ENCODE peak calls at places on chromosomes 11 and 22, in five cellular contexts. C, F, A, H and I are unnamed samples.

GRCh38 chr22:29951675-29952413 is 68.9 kb downstream of the MTMR3 start:
- DNase-seq in C (peak; percentile 28), F (no peak), A (no peak), H (no peak), I (no peak)

GRCh38 chr11:72813740-72814138 is 472 bp upstream of the ATG16L2 start:
- DNase-seq in C (peak; percentile 91), F (peak; percentile 96), A (no peak), H (peak; percentile 90), I (no peak)

GRCh38 chr11:77121876-77122575 is 6.0 kb upstream of the MYO7A start:
- DNase-seq in C (no peak), F (no peak), A (no peak), H (peak; percentile 31), I (no peak)

GRCh38 chr11:26696330-26696729 is 25.5 kb downstream of the SLC5A12 start:
- DNase-seq in C (no peak), F (no peak), A (no peak), H (no peak), I (no peak)

GRCh38 chr11:47489395-47489755 is 40.4 kb upstream of the RAPSN start:
- DNase-seq in C (no peak), F (no peak), A (no peak), H (no peak), I (no peak)

GRCh38 chr11:20000393-20001134 is 159.7 kb downstream of the DBX1 start:
- DNase-seq in C (no peak), F (no peak), A (no peak), H (no peak), I (no peak)

GRCh38 chr11:1074244-1075221 is at the start of gene MUC2:
- DNase-seq in C (no peak), F (no peak), A (no peak), H (peak; percentile 42), I (no peak)

GRCh38 chr11:69382131-69383128 is 88.5 kb downstream of the MYEOV start:
- DNase-seq in C (peak; percentile 6), F (no peak), A (no peak), H (peak; percentile 72), I (peak; percentile 4)

GRCh38 chr11:134223066-134223465 is 701 bp downstream of the NCAPD3 start:
- DNase-seq in C (no peak), F (no peak), A (no peak), H (no peak), I (no peak)

DNA sequence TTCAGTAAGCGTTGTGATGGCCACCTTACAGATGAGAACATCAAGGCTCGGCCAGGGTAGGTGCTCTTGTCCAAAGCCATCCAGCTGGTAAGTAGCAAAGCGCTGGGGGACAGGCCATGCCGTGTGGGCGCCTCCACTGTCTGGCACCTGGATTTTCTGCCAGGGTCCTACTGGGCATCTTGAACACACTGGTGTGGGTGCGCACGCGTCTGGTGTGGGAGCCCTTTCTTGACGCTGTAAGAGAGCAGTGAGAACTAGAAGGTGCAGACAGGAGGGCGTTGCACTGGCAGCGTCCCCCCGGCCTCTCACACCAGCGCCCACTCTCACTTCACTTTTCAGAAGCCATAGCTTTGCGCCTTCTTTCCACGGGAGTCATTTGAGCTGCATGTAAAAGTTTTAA is 296.6 kb downstream of the TBC1D22A start:
- DNase-seq in C (no peak), F (no peak), A (no peak), H (no peak), I (no peak)
- H3K4me3 ChIP-seq in C (no peak overlapping the region), F (no peak overlapping the region), A (no peak overlapping the region), H (no peak overlapping the region), I (no peak overlapping the region)

DNA sequence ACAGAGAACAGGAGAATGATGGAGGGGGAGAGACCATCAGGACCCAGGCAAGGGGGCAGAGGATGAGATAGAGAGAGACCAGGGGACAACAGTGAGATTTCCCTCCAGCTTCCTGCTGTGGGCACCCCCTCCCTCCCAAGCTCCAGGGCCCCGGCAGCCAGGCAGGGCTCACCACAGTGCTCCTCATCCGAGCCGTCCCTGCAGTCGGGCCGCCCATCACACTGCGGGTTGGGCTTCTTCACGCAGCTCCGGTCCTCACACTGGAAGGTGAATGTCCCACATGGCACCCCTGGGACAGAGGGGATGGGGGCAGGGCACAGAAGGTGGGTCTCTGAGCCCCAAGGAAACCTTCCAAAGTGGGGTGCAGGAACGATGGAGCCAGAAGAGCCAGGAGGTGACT is 19.2 kb downstream of the KCTD17 start:
- DNase-seq in C (no peak), F (no peak), A (no peak), H (no peak), I (no peak)
- H3K27me3 ChIP-seq in C (peaks cover 35% of the 10 kb centered on the region), F (no peaks in the 10 kb centered on the region), A (no peaks in the 10 kb centered on the region), H (no peaks in the 10 kb centered on the region), I (no peaks in the 10 kb centered on the region)

GRCh38 chr11:110089617-110090282 is 3.4 kb upstream of the ZC3H12C start:
- DNase-seq in C (no peak), F (no peak), A (no peak), H (no peak), I (no peak)
- H3K4me3 ChIP-seq in C (no peak overlapping the region), F (no peak overlapping the region), A (no peak overlapping the region), H (no peak overlapping the region), I (no peak overlapping the region)

GRCh38 chr11:130390071-130390758 is 38.2 kb downstream of the ADAMTS8 start:
- DNase-seq in C (no peak), F (no peak), A (no peak), H (no peak), I (no peak)
- H3K27me3 ChIP-seq in C (no peaks in the 10 kb centered on the region), F (no peaks in the 10 kb centered on the region), A (no peaks in the 10 kb centered on the region), H (no peaks in the 10 kb centered on the region), I (no peaks in the 10 kb centered on the region)

DNA sequence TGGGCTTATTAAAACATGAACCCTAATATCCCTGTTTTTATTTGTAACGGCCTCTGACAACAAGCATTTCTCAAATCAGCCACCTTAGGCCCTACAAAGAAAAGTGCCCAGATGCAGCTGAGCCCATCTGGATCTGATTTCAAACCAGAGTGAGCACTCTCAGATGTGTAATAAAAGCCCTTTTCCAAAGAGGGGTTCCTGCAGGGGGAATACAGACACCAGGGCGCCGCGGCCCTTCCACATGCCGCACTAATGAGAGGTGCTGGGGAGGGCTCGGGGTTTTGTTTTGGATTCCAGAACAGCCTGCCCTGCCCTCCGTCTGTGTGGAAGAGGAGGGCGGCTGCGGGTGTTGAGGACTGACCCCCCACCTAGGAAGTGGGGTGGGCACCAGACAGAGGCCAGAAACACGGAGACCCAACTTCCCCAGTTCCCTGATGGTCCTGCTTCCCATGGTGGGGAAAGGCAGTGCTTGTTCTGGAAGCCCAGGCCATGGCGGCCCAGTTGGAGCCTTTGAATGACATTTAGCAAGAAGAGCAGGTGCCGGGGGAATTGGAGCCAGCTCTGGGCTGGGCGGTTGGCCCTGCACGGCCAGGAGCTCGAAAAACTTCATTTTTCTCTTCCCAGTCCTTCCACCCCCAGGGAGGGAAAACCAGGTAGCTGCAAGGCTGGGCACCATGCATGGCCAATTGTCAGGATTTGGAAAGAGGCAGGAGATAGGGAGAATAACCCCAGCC is 63.7 kb downstream of the MACROD1 start:
- DNase-seq in C (peak; percentile 87), F (no peak), A (no peak), H (no peak), I (no peak)
- H3K4me3 ChIP-seq in C (no peak overlapping the region), F (no peak overlapping the region), A (no peak overlapping the region), H (no peak overlapping the region), I (no peak overlapping the region)

DNA sequence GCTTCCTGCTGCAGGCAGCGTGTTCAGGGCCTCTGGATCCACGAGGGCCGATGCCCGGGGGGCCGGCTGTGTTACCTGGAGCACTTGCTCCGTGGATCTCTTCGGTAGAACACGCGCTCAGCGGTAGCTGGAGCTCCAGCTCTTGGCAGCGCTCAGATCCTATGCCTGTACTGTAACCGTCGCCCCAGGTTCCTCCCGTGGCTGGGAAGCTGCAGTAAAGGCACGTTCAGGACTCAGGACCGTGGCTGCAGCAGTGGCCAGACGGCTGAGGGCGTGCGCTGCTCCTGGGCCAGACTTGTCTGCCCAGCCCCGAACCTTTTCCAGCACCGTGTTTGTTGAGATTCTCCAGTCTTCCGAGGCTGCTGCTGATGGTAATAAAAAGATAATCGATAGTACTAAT is 1.3 kb downstream of the MOV10L1 start:
- DNase-seq in C (peak; percentile 64), F (no peak), A (no peak), H (no peak), I (no peak)
- H3K27me3 ChIP-seq in C (no peaks in the 10 kb centered on the region), F (no peaks in the 10 kb centered on the region), A (peaks cover 2% of the 10 kb centered on the region), H (no peaks in the 10 kb centered on the region), I (no peaks in the 10 kb centered on the region)

GRCh38 chr11:57394203-57394602 is 3.8 kb upstream of the PRG2 start:
- DNase-seq in C (no peak), F (no peak), A (no peak), H (no peak), I (no peak)
- H3K4me3 ChIP-seq in C (no peak overlapping the region), F (no peak overlapping the region), A (no peak overlapping the region), H (no peak overlapping the region), I (no peak overlapping the region)

GRCh38 chr22:48492371-48493320 is 1335.0 kb downstream of the BRD1 start:
- DNase-seq in C (peak; percentile 84), F (no peak), A (no peak), H (peak; percentile 57), I (no peak)
- H3K27me3 ChIP-seq in C (peaks cover 38% of the 10 kb centered on the region), F (no peaks in the 10 kb centered on the region), A (peaks cover 4% of the 10 kb centered on the region), H (no peaks in the 10 kb centered on the region), I (peaks cover 2% of the 10 kb centered on the region)

GRCh38 chr22:24325105-24325757 is 54.6 kb downstream of the SPECC1L start:
- DNase-seq in C (peak; percentile 42), F (no peak), A (no peak), H (no peak), I (no peak)

GRCh38 chr22:24327827-24328226 is 57.2 kb downstream of the SPECC1L start:
- DNase-seq in C (no peak), F (no peak), A (no peak), H (no peak), I (no peak)

GRCh38 chr22:24323695-24324094 is 53.1 kb downstream of the SPECC1L start:
- DNase-seq in C (no peak), F (no peak), A (no peak), H (no peak), I (no peak)

GRCh38 chr22:24324137-24324536 is 53.5 kb downstream of the SPECC1L start:
- DNase-seq in C (no peak), F (no peak), A (no peak), H (no peak), I (no peak)

GRCh38 chr22:24326266-24326665 is 55.6 kb downstream of the SPECC1L start:
- DNase-seq in C (peak; percentile 19), F (no peak), A (no peak), H (no peak), I (no peak)
- H3K4me3 ChIP-seq in C (no peak overlapping the region), F (no peak overlapping the region), A (no peak overlapping the region), H (no peak overlapping the region), I (no peak overlapping the region)

DNA sequence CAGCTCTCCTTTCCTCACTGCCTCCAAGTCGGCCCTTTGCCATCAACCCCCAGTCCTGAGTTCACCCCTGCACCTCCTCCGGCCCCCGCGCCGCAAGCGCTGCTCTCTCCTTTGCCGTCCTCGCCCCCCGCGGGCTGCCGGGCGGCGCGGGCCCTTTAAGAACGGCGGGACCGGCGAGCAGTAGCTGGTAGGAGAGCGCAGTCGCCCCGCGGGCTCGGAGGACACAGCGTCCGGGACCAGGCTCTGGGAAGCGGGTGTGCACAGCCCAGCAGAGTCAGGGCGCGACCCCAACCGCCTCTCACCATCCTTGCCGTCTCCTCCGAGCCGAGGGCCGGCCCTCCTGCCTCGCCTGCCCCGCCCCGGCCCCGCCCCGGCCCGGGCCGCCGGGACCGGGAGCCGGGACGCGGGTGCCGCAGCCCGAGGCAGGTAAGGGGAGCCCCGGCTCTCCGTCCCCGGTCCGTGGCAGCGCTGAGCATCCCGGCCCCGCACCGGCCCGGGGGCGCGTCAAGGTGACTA is at the start of gene ABCG4:
- DNase-seq in C (peak; percentile 82), F (no peak), A (no peak), H (no peak), I (no peak)
- H3K27me3 ChIP-seq in C (no peaks in the 10 kb centered on the region), F (no peaks in the 10 kb centered on the region), A (no peaks in the 10 kb centered on the region), H (no peaks in the 10 kb centered on the region), I (no peaks in the 10 kb centered on the region)